ENCODE peak calls at places on chromosomes 4 and X, in six cellular contexts. C is SK-N-SH, Z is H1, I is GM12878, J is K562, A is HepG2. T is an unnamed sample.

GRCh38 chr4:98828801-98829200 is 100.1 kb downstream of the EIF4E start:
- DNase-seq in C (peak; percentile 5), Z (peak; percentile 51), I (no peak), J (no peak), A (peak; percentile 3), T (no peak)

GRCh38 chrX:127963696-127964095 is 88.5 kb downstream of the ACTRT1 start:
- DNase-seq in C (no peak), Z (no peak), I (no peak), J (no peak), A (no peak), T (no peak)

GRCh38 chr4:142366821-142367220 is 479.3 kb downstream of the INPP4B start:
- DNase-seq in C (no peak), Z (no peak), I (no peak), J (no peak), A (no peak), T (no peak)

GRCh38 chr4:2763511-2763967 is 7.4 kb upstream of the TNIP2 start:
- DNase-seq in C (peak; percentile 22), Z (no peak), I (no peak), J (no peak), A (no peak), T (no peak)

GRCh38 chrX:116972362-116972761 is 509.6 kb upstream of the CT83 start:
- DNase-seq in C (no peak), Z (no peak), I (no peak), J (no peak), A (no peak), T (no peak)

GRCh38 chrX:56968980-56969379 is 26.4 kb downstream of the SPIN3 start:
- DNase-seq in C (no peak), Z (no peak), I (no peak), J (no peak), A (no peak), T (no peak)

GRCh38 chrX:68684291-68684918 is 36.9 kb downstream of the STARD8 start:
- DNase-seq in C (no peak), Z (peak; percentile 51), I (no peak), J (peak; percentile 26), A (no peak), T (peak; percentile 43)

GRCh38 chrX:31705816-31706215 is 634.0 kb upstream of the FTHL17 start:
- DNase-seq in C (no peak), Z (no peak), I (no peak), J (no peak), A (no peak), T (no peak)

GRCh38 chr4:159374749-159375535 is 272.1 kb downstream of the RAPGEF2 start:
- DNase-seq in C (no peak), Z (no peak), I (no peak), J (no peak), A (no peak), T (no peak)

GRCh38 chrX:115630204-115630603 is 69.2 kb downstream of the PLS3 start:
- DNase-seq in C (no peak), Z (no peak), I (no peak), J (no peak), A (no peak), T (no peak)

DNA sequence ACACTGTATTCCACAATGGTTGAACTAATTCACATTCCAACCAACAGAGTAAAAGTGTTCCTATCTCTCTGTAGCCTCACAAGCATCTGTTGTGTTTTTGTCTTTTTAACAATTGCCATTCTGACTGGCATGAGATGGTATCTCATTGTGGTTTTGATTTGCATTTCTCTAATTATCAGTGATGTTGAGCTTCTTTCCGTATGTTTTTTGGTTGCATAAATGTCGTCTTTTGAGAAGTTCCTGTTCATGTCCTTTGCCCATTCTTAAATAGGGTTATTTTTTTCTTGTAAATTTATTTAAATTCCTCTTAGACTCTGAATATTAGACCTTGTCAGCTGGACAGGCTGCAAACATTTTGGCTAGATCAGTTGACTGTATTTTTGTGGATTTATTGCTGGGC is 78.2 kb downstream of the VSIG4 start:
- DNase-seq in C (no peak), Z (no peak), I (no peak), J (no peak), A (no peak), T (no peak)
- TF ChIP-seq GABPA in C (no peak), Z (no peak), I (no peak), J (no peak), A (no peak), T (no peak)

DNA sequence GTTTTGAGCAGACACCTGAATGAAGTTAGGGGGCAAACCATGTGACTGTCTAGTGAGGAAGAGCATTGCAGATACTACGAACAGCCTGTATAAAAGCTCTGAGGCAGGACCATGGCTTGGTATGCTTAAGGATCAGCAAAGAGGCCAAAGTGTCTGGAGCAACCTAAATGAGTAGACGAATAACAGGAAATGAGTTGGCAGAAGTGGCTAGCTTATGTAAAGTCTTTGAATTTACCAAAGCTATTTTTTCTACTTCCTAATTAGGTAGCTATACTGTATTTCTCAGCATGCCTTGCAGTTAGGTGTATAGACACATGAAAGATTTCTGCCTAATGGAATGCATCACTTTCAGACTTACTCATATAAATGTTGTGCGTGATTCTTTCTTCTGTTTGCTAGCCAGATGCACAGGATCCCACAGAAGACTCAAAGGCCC is 9.3 kb upstream of the GPRIN3 start:
- DNase-seq in C (no peak), Z (no peak), I (no peak), J (no peak), A (no peak), T (peak; percentile 71)
- H3K27ac ChIP-seq in C (no peak overlapping the region), Z (no peak overlapping the region), I (no peak overlapping the region), J (no peak overlapping the region), A (no peak overlapping the region), T (peak overlapping the region; percentile 67)

DNA sequence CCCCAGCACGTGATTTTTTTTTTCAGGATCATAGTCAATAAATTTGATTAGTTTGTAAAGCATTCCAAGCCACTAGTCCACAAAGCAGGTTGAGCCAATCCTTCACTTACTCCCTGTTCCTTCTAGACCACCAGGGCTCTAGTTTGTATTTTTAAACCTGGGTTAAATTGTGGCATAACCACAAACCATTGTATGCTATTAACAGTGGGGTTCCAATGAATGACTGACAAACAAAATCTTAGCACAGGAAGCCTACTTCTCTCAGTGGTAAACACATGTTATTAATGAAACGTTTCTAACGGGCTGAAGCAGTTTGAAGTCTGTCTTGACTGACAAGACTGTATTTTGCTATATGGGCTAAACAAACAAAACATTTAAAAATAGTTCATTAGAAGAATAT is 48.6 kb upstream of the GYPA start:
- DNase-seq in C (no peak), Z (no peak), I (no peak), J (no peak), A (no peak), T (no peak)
- TF ChIP-seq GABPA in C (no peak), Z (no peak), I (no peak), J (no peak), A (no peak), T (no peak)

DNA sequence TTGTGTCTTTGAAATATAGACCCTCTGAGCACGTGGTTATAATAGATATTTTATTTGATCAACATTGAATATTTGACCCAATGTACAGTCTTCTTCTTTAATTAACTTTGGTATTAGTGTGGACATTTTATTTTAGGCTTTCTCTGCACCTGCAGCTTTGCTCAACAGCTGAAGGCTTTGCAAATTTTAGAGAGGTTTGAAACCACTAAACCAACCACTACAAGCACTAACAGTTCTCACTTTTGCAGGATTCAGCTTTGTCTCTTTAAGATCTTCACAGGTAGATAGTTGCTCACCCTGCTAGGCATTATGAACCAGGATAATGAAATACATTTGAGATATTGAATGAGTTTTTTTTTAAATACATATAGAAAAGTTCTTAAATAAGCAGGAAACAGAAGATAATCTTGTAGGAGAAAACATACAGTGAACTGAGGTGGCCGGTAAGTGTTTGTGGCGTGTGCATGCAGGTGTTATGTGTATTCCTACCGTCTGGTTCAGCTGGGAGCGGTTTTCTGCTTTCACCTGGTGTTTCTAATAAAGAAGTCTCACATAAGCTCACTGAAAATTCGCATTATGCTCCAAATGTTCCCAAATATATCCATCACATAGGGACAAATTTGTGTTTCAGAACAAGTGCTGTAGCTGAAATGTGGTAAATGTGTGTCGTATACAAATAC is 1508.3 kb upstream of the TENM3 start:
- DNase-seq in C (no peak), Z (no peak), I (no peak), J (no peak), A (no peak), T (no peak)
- H3K27ac ChIP-seq in C (no peak overlapping the region), Z (no peak overlapping the region), I (no peak overlapping the region), J (no peak overlapping the region), A (no peak overlapping the region), T (no peak overlapping the region)

GRCh38 chr4:19329631-19330030 is 922.1 kb upstream of the SLIT2 start:
- DNase-seq in C (no peak), Z (no peak), I (no peak), J (no peak), A (no peak), T (no peak)

GRCh38 chr4:19324175-19324574 is 927.5 kb upstream of the SLIT2 start:
- DNase-seq in C (no peak), Z (no peak), I (no peak), J (no peak), A (no peak), T (no peak)

GRCh38 chr4:19329077-19329476 is 922.6 kb upstream of the SLIT2 start:
- DNase-seq in C (no peak), Z (no peak), I (no peak), J (no peak), A (no peak), T (no peak)

DNA sequence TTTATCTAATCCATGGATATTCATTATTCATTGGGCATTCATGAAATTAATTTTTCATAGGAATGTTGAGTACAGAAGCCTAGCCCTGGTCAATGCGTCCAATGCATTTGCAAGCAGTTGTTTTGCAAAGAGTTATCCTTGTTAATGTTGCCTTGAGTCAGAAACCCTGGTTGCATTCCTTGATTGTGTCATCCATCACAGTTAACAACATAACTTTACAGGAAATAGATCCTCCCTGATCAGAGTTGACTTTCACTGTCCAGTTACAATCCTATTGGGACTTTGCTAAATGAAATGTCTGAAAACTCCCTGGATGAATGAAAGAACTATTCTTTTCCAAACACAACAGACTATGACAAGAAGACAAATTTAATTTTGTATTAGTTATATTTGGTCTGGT is 924.3 kb upstream of the SLIT2 start:
- DNase-seq in C (no peak), Z (no peak), I (no peak), J (no peak), A (no peak), T (no peak)
- TF ChIP-seq GABPA in C (no peak), Z (no peak), I (no peak), J (no peak), A (no peak), T (no peak)

T was measured in HL-60.